ENCODE peak calls at places on chromosomes 6 and 20, in six cellular contexts. S, F, E, C, U and X are unnamed samples.

GRCh38 chr6:11123978-11124377 is 12.5 kb upstream of the ERVFRD-1 start:
- DNase-seq in S (no peak), F (no peak), U (no peak), E (no peak), C (no peak), X (no peak)

GRCh38 chr6:2873643-2874042 is 29.5 kb downstream of the SERPINB9 start:
- DNase-seq in U (no peak), F (no peak), S (no peak), C (no peak), E (no peak), X (no peak)

GRCh38 chr6:11381801-11382513 is 149.5 kb upstream of the NEDD9 start:
- DNase-seq in S (no peak), U (no peak), F (no peak), E (no peak), C (no peak), X (no peak)

GRCh38 chr6:131054392-131055250 is 8.4 kb downstream of the EPB41L2 start:
- DNase-seq in F (no peak), U (no peak), E (no peak), S (no peak), C (no peak), X (no peak)

GRCh38 chr6:85579581-85579980 is 14.1 kb downstream of the SNX14 start:
- DNase-seq in U (no peak), S (no peak), F (no peak), C (no peak), E (no peak), X (no peak)

GRCh38 chr6:104325341-104326172 is 534.2 kb downstream of the HACE1 start:
- DNase-seq in U (no peak), F (no peak), S (peak; percentile 23), C (no peak), E (no peak), X (no peak)

GRCh38 chr20:33915726-33916331 is 77.9 kb upstream of the RALY start:
- DNase-seq in E (no peak), S (peak; percentile 39), F (no peak), C (no peak), U (no peak), X (peak; percentile 45)

GRCh38 chr20:14775778-14776177 is 438.4 kb upstream of the FLRT3 start:
- DNase-seq in S (peak; percentile 40), F (no peak), U (no peak), C (no peak), E (no peak), X (peak; percentile 23)

GRCh38 chr20:62500237-62500864 is 24.6 kb upstream of the GATA5 start:
- DNase-seq in U (no peak), E (no peak), S (peak; percentile 92), F (peak; percentile 7), C (no peak), X (peak; percentile 78)

GRCh38 chr6:129679758-129680157 is 30.2 kb downstream of the ARHGAP18 start:
- DNase-seq in E (no peak), C (no peak), F (no peak), S (peak; percentile 31), U (no peak), X (no peak)

GRCh38 chr20:32510601-32511357 is 74.4 kb downstream of the NOL4L start:
- DNase-seq in C (no peak), S (no peak), E (no peak), F (no peak), U (peak; percentile 64), X (no peak)

GRCh38 chr20:13231031-13231752 is 10.1 kb downstream of the ISM1 start:
- DNase-seq in U (no peak), C (no peak), E (no peak), F (peak; percentile 60), S (peak; percentile 56), X (no peak)

GRCh38 chr6:87926072-87926471 is 121.6 kb upstream of the SPACA1 start:
- DNase-seq in S (no peak), E (no peak), U (no peak), C (no peak), F (no peak), X (no peak)

GRCh38 chr6:45377041-45377554 is 636 bp downstream of the SUPT3H start:
- DNase-seq in U (no peak), C (no peak), S (no peak), E (no peak), F (no peak), X (no peak)

GRCh38 chr6:10425177-10425972 is 10.5 kb upstream of the TFAP2A start:
- DNase-seq in F (no peak), U (no peak), S (peak; percentile 26), E (no peak), C (no peak), X (no peak)

GRCh38 chr6:38131527-38131965 is 312.0 kb downstream of the ZFAND3 start:
- DNase-seq in S (peak; percentile 94), U (no peak), C (no peak), F (no peak), E (no peak), X (no peak)

GRCh38 chr20:13661070-13661687 is 22.4 kb upstream of the TASP1 start:
- DNase-seq in S (no peak), F (no peak), U (no peak), E (no peak), C (no peak), X (no peak)

GRCh38 chr6:160111812-160112211 is 9.8 kb upstream of the SLC22A1 start:
- DNase-seq in F (no peak), U (no peak), C (peak; percentile 7), S (no peak), E (peak; percentile 49), X (no peak)

GRCh38 chr6:13729891-13730290 is 18.3 kb upstream of the RANBP9 start:
- DNase-seq in C (no peak), E (no peak), U (no peak), F (no peak), S (peak; percentile 64), X (no peak)

GRCh38 chr6:44569931-44570385 is 182.5 kb downstream of the CDC5L start:
- DNase-seq in C (no peak), U (no peak), S (peak; percentile 88), F (no peak), E (peak; percentile 27), X (peak; percentile 31)

GRCh38 chr20:62366370-62367135 is 559 bp downstream of the LAMA5 start:
- DNase-seq in C (peak; percentile 58), U (peak; percentile 41), F (no peak), S (no peak), E (no peak), X (peak; percentile 85)

GRCh38 chr20:41405436-41405835 is 38.8 kb upstream of the EMILIN3 start:
- DNase-seq in U (no peak), S (no peak), E (no peak), F (no peak), C (no peak), X (no peak)

GRCh38 chr6:39083111-39083702 is 31.8 kb downstream of the SAYSD1 start:
- DNase-seq in S (no peak), F (peak; percentile 28), U (peak; percentile 86), E (no peak), C (no peak), X (no peak)

GRCh38 chr6:123415844-123416468 is 220.8 kb downstream of the TRDN start:
- DNase-seq in F (peak; percentile 61), U (peak; percentile 50), E (peak; percentile 38), S (peak; percentile 39), C (no peak), X (peak; percentile 33)

GRCh38 chr6:130529569-130530149 is 163.8 kb downstream of the TMEM200A start:
- DNase-seq in C (no peak), E (no peak), S (no peak), U (no peak), F (no peak), X (no peak)

GRCh38 chr6:113719545-113719944 is 137.6 kb upstream of the MARCKS start:
- DNase-seq in C (no peak), F (no peak), U (no peak), E (no peak), S (peak; percentile 61), X (no peak)

GRCh38 chr6:33384581-33385020 is 7.0 kb upstream of the KIFC1 start:
- DNase-seq in E (no peak), S (peak; percentile 77), U (no peak), F (no peak), C (no peak), X (no peak)

GRCh38 chr6:56399250-56399671 is 151.9 kb upstream of the COL21A1 start:
- DNase-seq in C (peak; percentile 9), S (no peak), F (no peak), E (no peak), U (peak; percentile 62), X (no peak)

GRCh38 chr6:145349950-145350510 is 385.3 kb downstream of the EPM2A start:
- DNase-seq in U (no peak), F (no peak), E (no peak), S (no peak), C (no peak), X (no peak)

GRCh38 chr6:56714982-56715456 is 72.3 kb upstream of the DST start:
- DNase-seq in S (peak; percentile 37), E (peak; percentile 33), C (peak; percentile 31), F (peak; percentile 22), U (no peak), X (no peak)

GRCh38 chr20:51650685-51651134 is 108.2 kb upstream of the NFATC2 start:
- DNase-seq in S (peak; percentile 40), E (no peak), F (no peak), C (no peak), U (no peak), X (peak; percentile 37)

GRCh38 chr6:169254456-169255316 is 1.0 kb upstream of the THBS2 start:
- DNase-seq in U (no peak), E (no peak), C (no peak), F (no peak), S (no peak), X (no peak)

GRCh38 chr20:1331101-1331500 is 2.2 kb upstream of the SDCBP2 start:
- DNase-seq in S (peak; percentile 2), U (no peak), F (no peak), E (no peak), C (no peak), X (peak; percentile 12)

GRCh38 chr6:30107756-30108155 is 5.1 kb downstream of the TRIM31 start:
- DNase-seq in U (no peak), C (no peak), F (no peak), S (no peak), E (no peak), X (no peak)

GRCh38 chr6:16394651-16395050 is 156.3 kb downstream of the GMPR start:
- DNase-seq in C (no peak), S (no peak), U (no peak), E (no peak), F (no peak), X (no peak)

GRCh38 chr6:154615483-154616025 is 105.1 kb upstream of the CNKSR3 start:
- DNase-seq in S (peak; percentile 82), U (peak; percentile 86), C (no peak), E (no peak), F (peak; percentile 61), X (peak; percentile 75)

GRCh38 chr6:164928366-164929154 is 380.8 kb downstream of the C6orf118 start:
- DNase-seq in F (no peak), U (no peak), E (no peak), S (peak; percentile 21), C (no peak), X (no peak)

GRCh38 chr20:43137160-43137559 is 52.5 kb downstream of the PTPRT start:
- DNase-seq in E (no peak), U (no peak), C (no peak), S (no peak), F (no peak), X (no peak)

GRCh38 chr20:51665543-51666118 is 102.6 kb downstream of the ATP9A start:
- DNase-seq in C (no peak), E (no peak), S (no peak), U (no peak), F (no peak), X (no peak)

GRCh38 chr6:30790734-30791383 is 46.5 kb upstream of the IER3 start:
- DNase-seq in U (no peak), E (no peak), F (no peak), C (no peak), S (no peak), X (no peak)